ENCODE peak calls at places on chromosome 2, in eight cellular contexts. One of them, this sample, is unnamed.
A peak's percentile ranks its signal among the peaks of the same experiment; 100 is the strongest.

GRCh38 chr2:147945660-147946059 is 74.9 kb downstream of the ORC4 start:
- DNase-seq in spleen: no peak
- DNase-seq in HFF-Myc: no peak
- DNase-seq in colonic mucosa: no peak
- DNase-seq in dorsolateral prefrontal cortex: no peak
- DNase-seq in AG04450: no peak
- DNase-seq in left ventricle myocardium inferior: no peak
- DNase-seq in choroid plexus epithelial cell: peak; percentile 56
- DNase-seq in this sample: no peak

GRCh38 chr2:173347305-173348168 is 7.1 kb upstream of the CDCA7 start:
- DNase-seq in spleen: no peak
- DNase-seq in HFF-Myc: no peak
- DNase-seq in colonic mucosa: no peak
- DNase-seq in dorsolateral prefrontal cortex: no peak
- DNase-seq in AG04450: no peak
- DNase-seq in left ventricle myocardium inferior: no peak
- DNase-seq in choroid plexus epithelial cell: no peak
- DNase-seq in this sample: no peak

GRCh38 chr2:45263147-45263546 is 253.9 kb upstream of the SIX2 start:
- DNase-seq in spleen: no peak
- DNase-seq in HFF-Myc: no peak
- DNase-seq in colonic mucosa: no peak
- DNase-seq in dorsolateral prefrontal cortex: no peak
- DNase-seq in AG04450: no peak
- DNase-seq in left ventricle myocardium inferior: no peak
- DNase-seq in choroid plexus epithelial cell: no peak
- DNase-seq in this sample: no peak

GRCh38 chr2:20672191-20672951 is 5.4 kb downstream of the GDF7 start:
- DNase-seq in spleen: no peak
- DNase-seq in HFF-Myc: no peak
- DNase-seq in colonic mucosa: no peak
- DNase-seq in dorsolateral prefrontal cortex: no peak
- DNase-seq in AG04450: no peak
- DNase-seq in left ventricle myocardium inferior: no peak
- DNase-seq in choroid plexus epithelial cell: no peak
- DNase-seq in this sample: no peak

GRCh38 chr2:222864296-222864695 is 3.5 kb downstream of the ACSL3 start:
- DNase-seq in spleen: no peak
- DNase-seq in HFF-Myc: peak; percentile 85
- DNase-seq in colonic mucosa: no peak
- DNase-seq in dorsolateral prefrontal cortex: no peak
- DNase-seq in AG04450: peak; percentile 44
- DNase-seq in left ventricle myocardium inferior: no peak
- DNase-seq in choroid plexus epithelial cell: peak; percentile 92
- DNase-seq in this sample: no peak

GRCh38 chr2:237766334-237766733 is 32.2 kb upstream of the RBM44 start:
- DNase-seq in spleen: no peak
- DNase-seq in HFF-Myc: no peak
- DNase-seq in colonic mucosa: no peak
- DNase-seq in dorsolateral prefrontal cortex: no peak
- DNase-seq in AG04450: no peak
- DNase-seq in left ventricle myocardium inferior: no peak
- DNase-seq in choroid plexus epithelial cell: peak; percentile 21
- DNase-seq in this sample: peak; percentile 63

GRCh38 chr2:37692731-37693130 is 21.3 kb upstream of the CDC42EP3 start:
- DNase-seq in spleen: no peak
- DNase-seq in HFF-Myc: no peak
- DNase-seq in colonic mucosa: no peak
- DNase-seq in dorsolateral prefrontal cortex: no peak
- DNase-seq in AG04450: no peak
- DNase-seq in left ventricle myocardium inferior: no peak
- DNase-seq in choroid plexus epithelial cell: no peak
- DNase-seq in this sample: no peak

GRCh38 chr2:121090088-121090715 is 194.8 kb downstream of the TFCP2L1 start:
- DNase-seq in spleen: peak; percentile 36
- DNase-seq in HFF-Myc: no peak
- DNase-seq in colonic mucosa: no peak
- DNase-seq in dorsolateral prefrontal cortex: no peak
- DNase-seq in AG04450: no peak
- DNase-seq in left ventricle myocardium inferior: no peak
- DNase-seq in choroid plexus epithelial cell: no peak
- DNase-seq in this sample: no peak

GRCh38 chr2:232348936-232349335 is 29.6 kb upstream of the ALPP start:
- DNase-seq in spleen: peak; percentile 64
- DNase-seq in HFF-Myc: no peak
- DNase-seq in colonic mucosa: peak; percentile 87
- DNase-seq in dorsolateral prefrontal cortex: peak; percentile 22
- DNase-seq in AG04450: no peak
- DNase-seq in left ventricle myocardium inferior: no peak
- DNase-seq in choroid plexus epithelial cell: no peak
- DNase-seq in this sample: no peak

GRCh38 chr2:69074926-69075325 is 61.9 kb downstream of the ANTXR1 start:
- DNase-seq in spleen: no peak
- DNase-seq in HFF-Myc: no peak
- DNase-seq in colonic mucosa: no peak
- DNase-seq in dorsolateral prefrontal cortex: no peak
- DNase-seq in AG04450: no peak
- DNase-seq in left ventricle myocardium inferior: no peak
- DNase-seq in choroid plexus epithelial cell: no peak
- DNase-seq in this sample: no peak

GRCh38 chr2:166127217-166128155 is at the start of gene SCN1A:
- DNase-seq in spleen: no peak
- DNase-seq in HFF-Myc: peak; percentile 19
- DNase-seq in colonic mucosa: no peak
- DNase-seq in dorsolateral prefrontal cortex: no peak
- DNase-seq in AG04450: peak; percentile 7
- DNase-seq in left ventricle myocardium inferior: no peak
- DNase-seq in choroid plexus epithelial cell: peak; percentile 73
- DNase-seq in this sample: no peak

GRCh38 chr2:234488913-234489451 is 7.9 kb downstream of the ARL4C start:
- DNase-seq in spleen: peak; percentile 77
- DNase-seq in HFF-Myc: no peak
- DNase-seq in colonic mucosa: no peak
- DNase-seq in dorsolateral prefrontal cortex: no peak
- DNase-seq in AG04450: no peak
- DNase-seq in left ventricle myocardium inferior: no peak
- DNase-seq in choroid plexus epithelial cell: no peak
- DNase-seq in this sample: no peak

GRCh38 chr2:111028720-111029119 is 92.0 kb upstream of the BCL2L11 start:
- DNase-seq in spleen: no peak
- DNase-seq in HFF-Myc: no peak
- DNase-seq in colonic mucosa: peak; percentile 59
- DNase-seq in dorsolateral prefrontal cortex: no peak
- DNase-seq in AG04450: no peak
- DNase-seq in left ventricle myocardium inferior: no peak
- DNase-seq in choroid plexus epithelial cell: peak; percentile 4
- DNase-seq in this sample: no peak

GRCh38 chr2:375270-375946 is 87.5 kb upstream of the ALKAL2 start:
- DNase-seq in spleen: no peak
- DNase-seq in HFF-Myc: no peak
- DNase-seq in colonic mucosa: no peak
- DNase-seq in dorsolateral prefrontal cortex: no peak
- DNase-seq in AG04450: no peak
- DNase-seq in left ventricle myocardium inferior: no peak
- DNase-seq in choroid plexus epithelial cell: no peak
- DNase-seq in this sample: no peak

GRCh38 chr2:86790134-86790827 is 432 bp downstream of the CD8A start:
- DNase-seq in spleen: peak; percentile 79
- DNase-seq in HFF-Myc: no peak
- DNase-seq in colonic mucosa: no peak
- DNase-seq in dorsolateral prefrontal cortex: no peak
- DNase-seq in AG04450: no peak
- DNase-seq in left ventricle myocardium inferior: no peak
- DNase-seq in choroid plexus epithelial cell: no peak
- DNase-seq in this sample: no peak

DNA sequence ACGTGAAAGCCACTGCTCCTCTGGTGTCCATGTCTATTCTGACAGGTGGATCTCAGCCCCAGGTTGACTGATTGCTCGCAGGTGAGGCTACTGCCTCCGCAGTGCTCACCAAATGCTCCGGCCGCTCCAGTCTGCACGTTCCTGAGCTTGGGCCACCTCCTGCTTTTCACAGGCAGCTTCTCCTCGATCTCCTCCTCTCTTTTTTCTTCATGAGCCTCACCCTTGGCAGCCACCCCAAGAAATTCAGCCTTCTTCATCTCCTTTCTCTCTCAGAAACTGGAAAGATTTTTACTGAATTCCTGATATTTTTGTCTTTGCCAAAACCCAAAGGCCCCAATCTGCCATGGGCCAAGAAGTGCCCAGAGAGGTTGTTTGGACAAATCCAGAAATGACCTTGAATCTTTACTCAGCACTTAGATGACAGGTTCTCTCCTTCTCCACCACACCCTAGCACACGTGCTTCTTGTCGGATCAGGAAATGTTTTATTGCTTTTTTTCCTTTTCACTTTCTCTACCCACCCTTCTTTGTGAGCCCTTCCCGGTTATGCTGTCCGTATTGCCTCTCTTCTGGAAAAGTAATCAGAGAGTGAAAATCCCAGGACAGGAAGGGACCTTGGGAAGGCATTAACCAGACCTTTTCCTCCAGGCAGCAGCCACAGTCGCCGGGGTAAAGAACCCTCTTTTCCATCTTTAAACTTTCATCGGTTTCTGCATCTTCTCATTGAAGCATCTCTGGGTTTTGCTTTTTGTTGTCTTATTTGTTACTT is 134.6 kb upstream of the TNP1 start:
- DNase-seq in spleen: no peak
- DNase-seq in HFF-Myc: no peak
- DNase-seq in colonic mucosa: no peak
- DNase-seq in dorsolateral prefrontal cortex: no peak
- DNase-seq in AG04450: no peak
- DNase-seq in left ventricle myocardium inferior: no peak
- DNase-seq in choroid plexus epithelial cell: no peak
- DNase-seq in this sample: no peak
- TF ChIP-seq CTCF in spleen: no peak
- TF ChIP-seq CTCF in HFF-Myc: no peak
- TF ChIP-seq CTCF in colonic mucosa: no peak
- TF ChIP-seq CTCF in dorsolateral prefrontal cortex: no peak
- TF ChIP-seq CTCF in AG04450: no peak
- TF ChIP-seq CTCF in left ventricle myocardium inferior: no peak
- TF ChIP-seq CTCF in choroid plexus epithelial cell: no peak
- TF ChIP-seq CTCF in this sample: no peak

GRCh38 chr2:230942371-230942770 is 17.3 kb upstream of the GPR55 start:
- DNase-seq in spleen: no peak
- DNase-seq in HFF-Myc: no peak
- DNase-seq in colonic mucosa: no peak
- DNase-seq in dorsolateral prefrontal cortex: no peak
- DNase-seq in AG04450: no peak
- DNase-seq in left ventricle myocardium inferior: no peak
- DNase-seq in choroid plexus epithelial cell: no peak
- DNase-seq in this sample: no peak
- TF ChIP-seq CTCF in spleen: no peak
- TF ChIP-seq CTCF in HFF-Myc: no peak
- TF ChIP-seq CTCF in colonic mucosa: no peak
- TF ChIP-seq CTCF in dorsolateral prefrontal cortex: no peak
- TF ChIP-seq CTCF in AG04450: no peak
- TF ChIP-seq CTCF in left ventricle myocardium inferior: no peak
- TF ChIP-seq CTCF in choroid plexus epithelial cell: no peak
- TF ChIP-seq CTCF in this sample: no peak

GRCh38 chr2:203934006-203934632 is 2.4 kb upstream of the ICOS start:
- DNase-seq in spleen: no peak
- DNase-seq in HFF-Myc: no peak
- DNase-seq in colonic mucosa: no peak
- DNase-seq in dorsolateral prefrontal cortex: no peak
- DNase-seq in AG04450: no peak
- DNase-seq in left ventricle myocardium inferior: no peak
- DNase-seq in choroid plexus epithelial cell: peak; percentile 13
- DNase-seq in this sample: no peak

GRCh38 chr2:203925512-203926158 is 10.9 kb upstream of the ICOS start:
- DNase-seq in spleen: no peak
- DNase-seq in HFF-Myc: no peak
- DNase-seq in colonic mucosa: no peak
- DNase-seq in dorsolateral prefrontal cortex: no peak
- DNase-seq in AG04450: no peak
- DNase-seq in left ventricle myocardium inferior: no peak
- DNase-seq in choroid plexus epithelial cell: no peak
- DNase-seq in this sample: no peak

DNA sequence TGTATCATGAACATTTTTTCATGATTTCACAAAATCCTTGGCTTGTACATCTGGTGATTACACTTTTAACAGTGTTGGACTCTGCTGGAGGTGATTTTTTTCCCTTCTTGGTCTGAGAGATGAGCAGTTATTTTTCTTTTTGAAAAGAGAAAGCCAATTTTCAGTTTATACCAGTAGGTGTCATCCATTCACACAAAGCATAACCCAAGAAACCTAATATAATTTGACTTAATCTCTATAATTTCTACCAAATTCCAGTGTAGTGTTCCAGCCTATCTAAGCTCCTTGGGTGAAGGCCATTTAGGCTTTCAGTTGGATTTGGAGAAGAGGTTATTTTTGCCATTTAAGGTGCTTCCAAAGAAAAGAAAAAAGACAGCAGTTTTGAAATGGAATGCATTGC is 7.7 kb upstream of the ICOS start:
- DNase-seq in spleen: no peak
- DNase-seq in HFF-Myc: no peak
- DNase-seq in colonic mucosa: no peak
- DNase-seq in dorsolateral prefrontal cortex: no peak
- DNase-seq in AG04450: no peak
- DNase-seq in left ventricle myocardium inferior: no peak
- DNase-seq in choroid plexus epithelial cell: peak; percentile 52
- DNase-seq in this sample: no peak
- TF ChIP-seq CTCF in spleen: peak; percentile 33
- TF ChIP-seq CTCF in HFF-Myc: peak; percentile 8
- TF ChIP-seq CTCF in colonic mucosa: no peak
- TF ChIP-seq CTCF in dorsolateral prefrontal cortex: no peak
- TF ChIP-seq CTCF in AG04450: peak; percentile 43
- TF ChIP-seq CTCF in left ventricle myocardium inferior: peak; percentile 19
- TF ChIP-seq CTCF in choroid plexus epithelial cell: peak; percentile 55
- TF ChIP-seq CTCF in this sample: peak; percentile 46

DNA sequence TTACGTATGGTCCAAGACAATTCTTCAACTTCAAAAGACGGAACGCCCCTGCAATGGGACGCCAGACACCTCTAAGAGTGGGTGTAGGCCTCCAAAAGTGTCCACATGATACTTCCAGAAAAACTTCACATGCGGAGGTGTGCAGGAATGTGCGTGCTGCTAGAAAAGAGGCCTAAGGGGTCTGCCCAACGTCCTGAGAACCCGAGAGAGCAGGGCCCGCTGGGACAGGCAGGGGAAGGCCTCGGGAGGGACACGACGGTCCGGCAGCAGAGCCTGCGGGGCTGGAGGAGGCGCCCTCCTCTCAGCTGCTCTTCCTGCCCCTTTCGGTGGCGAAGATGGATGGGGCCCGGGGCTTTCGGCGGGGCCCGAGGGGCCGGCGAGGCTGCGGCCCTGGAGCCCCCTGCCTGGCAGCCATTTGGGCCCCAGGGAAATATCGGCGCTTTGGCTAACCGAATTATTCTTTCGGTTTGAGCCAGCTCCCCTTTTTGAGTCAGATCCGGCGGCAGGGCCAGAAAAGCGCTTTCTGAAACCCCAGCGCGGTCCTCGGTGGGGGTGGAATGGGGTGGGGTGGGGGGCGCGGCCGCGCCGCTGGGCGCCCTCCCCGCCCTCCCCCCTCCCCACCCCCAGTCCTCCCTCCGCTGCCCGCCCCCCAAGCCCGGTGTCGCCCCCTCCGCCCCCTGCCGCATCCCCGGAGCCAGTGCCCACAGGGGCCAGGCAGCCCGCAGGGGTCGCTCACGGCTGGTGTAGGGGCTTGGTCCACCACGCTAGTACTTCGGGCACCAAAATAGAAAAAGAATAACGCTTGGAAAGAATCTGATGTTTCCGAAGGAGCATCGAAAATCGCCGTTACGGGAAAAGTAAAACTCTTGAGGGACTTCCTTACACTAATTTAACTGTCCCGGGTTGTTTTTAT is 9.2 kb upstream of the ARID5A start:
- DNase-seq in spleen: peak; percentile 88
- DNase-seq in HFF-Myc: no peak
- DNase-seq in colonic mucosa: no peak
- DNase-seq in dorsolateral prefrontal cortex: no peak
- DNase-seq in AG04450: no peak
- DNase-seq in left ventricle myocardium inferior: no peak
- DNase-seq in choroid plexus epithelial cell: peak; percentile 31
- DNase-seq in this sample: no peak
- TF ChIP-seq CTCF in spleen: peak; percentile 52
- TF ChIP-seq CTCF in HFF-Myc: peak; percentile 23
- TF ChIP-seq CTCF in colonic mucosa: no peak
- TF ChIP-seq CTCF in dorsolateral prefrontal cortex: no peak
- TF ChIP-seq CTCF in AG04450: peak; percentile 44
- TF ChIP-seq CTCF in left ventricle myocardium inferior: peak; percentile 51
- TF ChIP-seq CTCF in choroid plexus epithelial cell: peak; percentile 49
- TF ChIP-seq CTCF in this sample: peak; percentile 27

This sample was measured in epithelial cell of proximal tubule.